ENCODE peak calls at places on chromosomes 3 and 15, in four cellular contexts. S is fibroblast of lung, N is gastrocnemius medialis, K is hepatocyte. Q is an unnamed sample.

GRCh38 chr15:66740802-66741201 is 38.8 kb downstream of the SMAD6 start:
- DNase-seq in K (peak; percentile 46), S (no peak), N (no peak), Q (no peak)

GRCh38 chr3:127803619-127804018 is 18.7 kb downstream of the MGLL start:
- DNase-seq in K (no peak), N (no peak), S (peak; percentile 93), Q (no peak)

GRCh38 chr3:12695112-12695511 is 31.2 kb upstream of the RAF1 start:
- DNase-seq in K (no peak), S (no peak), N (no peak), Q (no peak)

GRCh38 chr3:141401584-141402475 is 33.5 kb downstream of the ZBTB38 start:
- DNase-seq in K (peak; percentile 73), N (no peak), S (peak; percentile 43), Q (peak; percentile 56)

GRCh38 chr3:188348445-188349244 is 194.7 kb downstream of the LPP start:
- DNase-seq in S (peak; percentile 97), N (no peak), K (peak; percentile 84), Q (peak; percentile 49)

GRCh38 chr3:106349191-106349881 is 480.5 kb upstream of the CBLB start:
- DNase-seq in S (peak; percentile 40), K (no peak), N (no peak), Q (no peak)

GRCh38 chr15:50884583-50884982 is 23.9 kb upstream of the AP4E1 start:
- DNase-seq in S (peak; percentile 64), N (no peak), K (no peak), Q (no peak)

GRCh38 chr15:48924528-48925393 is 39.0 kb downstream of the SHC4 start:
- DNase-seq in N (no peak), K (no peak), S (peak; percentile 57), Q (no peak)

GRCh38 chr3:102332205-102332604 is 102.6 kb upstream of the ZPLD1 start:
- DNase-seq in N (no peak), S (no peak), K (no peak), Q (no peak)

GRCh38 chr3:48686538-48687219 is 964 bp upstream of the NCKIPSD start:
- DNase-seq in K (no peak), N (no peak), S (no peak), Q (no peak)
- TF ChIP-seq CTCF in K (no peak), N (no peak), S (no peak), Q (no peak)

GRCh38 chr3:53331871-53332270 is 15.5 kb downstream of the DCP1A start:
- DNase-seq in S (no peak), N (no peak), K (no peak), Q (no peak)
- H3K4me1 ChIP-seq in S (peaks cover 4% of the 10 kb centered on the region), N (peaks cover 8% of the 10 kb centered on the region), K (peaks cover 20% of the 10 kb centered on the region), Q (no peaks in the 10 kb centered on the region)

GRCh38 chr3:156449712-156450574 is 105.0 kb downstream of the SSR3 start:
- DNase-seq in S (no peak), K (peak; percentile 55), N (no peak), Q (no peak)
- TF ChIP-seq CTCF in S (peak; percentile 65), K (peak; percentile 51), N (no peak), Q (peak; percentile 41)

GRCh38 chr3:11411956-11412355 is 139.8 kb downstream of the ATG7 start:
- DNase-seq in S (no peak), N (no peak), K (no peak), Q (no peak)

GRCh38 chr3:11410564-11410963 is 138.4 kb downstream of the ATG7 start:
- DNase-seq in K (no peak), S (no peak), N (no peak), Q (no peak)

GRCh38 chr3:11413071-11413470 is 140.9 kb downstream of the ATG7 start:
- DNase-seq in S (no peak), K (no peak), N (no peak), Q (no peak)

DNA sequence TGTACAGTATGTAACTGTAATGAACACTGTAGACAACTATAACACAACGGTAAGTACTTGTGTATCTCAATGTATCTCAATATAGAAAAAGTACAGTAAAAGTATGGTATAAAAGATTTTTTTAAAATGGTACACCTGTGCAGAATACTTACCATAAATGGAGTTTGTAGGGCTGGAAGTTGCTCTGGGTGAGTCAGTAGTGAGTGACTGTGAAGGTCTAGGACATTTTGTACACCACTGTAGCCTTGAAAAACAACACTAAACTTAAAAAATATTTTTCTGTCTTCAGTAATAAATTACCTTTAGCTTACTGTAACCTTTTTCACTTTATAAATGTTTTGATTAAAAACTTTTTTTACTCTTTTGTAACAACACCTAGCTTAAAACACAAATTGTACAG is 142.9 kb downstream of the ATG7 start:
- DNase-seq in K (no peak), S (no peak), N (no peak), Q (no peak)
- H3K4me1 ChIP-seq in K (no peaks in the 10 kb centered on the region), S (no peaks in the 10 kb centered on the region), N (no peaks in the 10 kb centered on the region), Q (no peaks in the 10 kb centered on the region)

GRCh38 chr15:99907698-99908097 is 174.5 kb upstream of the LYSMD4 start:
- DNase-seq in S (no peak), K (no peak), N (no peak), Q (no peak)
- TF ChIP-seq CTCF in S (no peak), K (no peak), N (no peak), Q (no peak)

GRCh38 chr15:39125904-39126303 is 455.0 kb upstream of the THBS1 start:
- DNase-seq in N (no peak), K (peak; percentile 42), S (peak; percentile 58), Q (no peak)
- H3K4me1 ChIP-seq in N (peaks cover 5% of the 10 kb centered on the region), K (peaks cover 28% of the 10 kb centered on the region), S (peaks cover 46% of the 10 kb centered on the region), Q (peaks cover 7% of the 10 kb centered on the region)

GRCh38 chr3:126567696-126568438 is 9.1 kb upstream of the C3orf22 start:
- DNase-seq in K (no peak), S (no peak), N (no peak), Q (no peak)
- TF ChIP-seq CTCF in K (no peak), S (no peak), N (no peak), Q (no peak)

GRCh38 chr3:50267280-50267913 is 1.6 kb upstream of the SEMA3B start:
- DNase-seq in S (peak; percentile 28), K (peak; percentile 83), N (peak; percentile 49), Q (peak; percentile 70)

GRCh38 chr3:50264964-50265485 is 3.9 kb upstream of the SEMA3B start:
- DNase-seq in K (no peak), N (no peak), S (no peak), Q (no peak)

GRCh38 chr3:50268276-50268675 is 671 bp upstream of the SEMA3B start:
- DNase-seq in N (no peak), S (no peak), K (no peak), Q (no peak)

GRCh38 chr3:50265988-50266387 is 3.0 kb upstream of the SEMA3B start:
- DNase-seq in K (peak; percentile 63), N (no peak), S (no peak), Q (no peak)

GRCh38 chr3:50266808-50267207 is 2.1 kb upstream of the SEMA3B start:
- DNase-seq in N (no peak), S (no peak), K (no peak), Q (no peak)
- H3K4me1 ChIP-seq in N (peaks cover 65% of the 10 kb centered on the region), S (peaks cover 60% of the 10 kb centered on the region), K (peaks cover 79% of the 10 kb centered on the region), Q (peaks cover 56% of the 10 kb centered on the region)

Q was measured in left lung.